ENCODE peak calls at places on chromosome 20, in ten cellular contexts. One of them, this sample, is unnamed.

GRCh38 chr20:49324306-49324705 is 46.4 kb upstream of the ZNFX1 start:
- DNase-seq in NCI-H2227 treated with DMSO at 0.1 percent for 48 hours: no peak
- DNase-seq in ACHN: no peak
- DNase-seq in activated naive CD4-positive, alpha-beta T cell treated with Interleukin-2 at 50 U/mL for 16 hours: no peak
- DNase-seq in Calu3: no peak
- DNase-seq in endothelial cell: no peak
- DNase-seq in GM12865: no peak
- DNase-seq in dermis microvascular lymphatic vessel endothelial cell: no peak
- DNase-seq in NCI-H748 treated with DMSO at 0.1 percent for 48 hours: no peak
- DNase-seq in caudate nucleus: no peak
- DNase-seq in this sample: no peak

GRCh38 chr20:57260959-57261357 is 5.5 kb downstream of the BMP7 start:
- DNase-seq in caudate nucleus: no peak
- DNase-seq in dermis microvascular lymphatic vessel endothelial cell: no peak
- DNase-seq in ACHN: no peak
- DNase-seq in Calu3: no peak
- DNase-seq in NCI-H2227 treated with DMSO at 0.1 percent for 48 hours: no peak
- DNase-seq in endothelial cell: no peak
- DNase-seq in GM12865: no peak
- DNase-seq in activated naive CD4-positive, alpha-beta T cell treated with Interleukin-2 at 50 U/mL for 16 hours: no peak
- DNase-seq in NCI-H748 treated with DMSO at 0.1 percent for 48 hours: no peak
- DNase-seq in this sample: no peak

GRCh38 chr20:33803921-33804337 is 7.2 kb upstream of the CHMP4B start:
- DNase-seq in NCI-H748 treated with DMSO at 0.1 percent for 48 hours: no peak
- DNase-seq in NCI-H2227 treated with DMSO at 0.1 percent for 48 hours: no peak
- DNase-seq in caudate nucleus: no peak
- DNase-seq in ACHN: peak
- DNase-seq in activated naive CD4-positive, alpha-beta T cell treated with Interleukin-2 at 50 U/mL for 16 hours: no peak
- DNase-seq in endothelial cell: no peak
- DNase-seq in dermis microvascular lymphatic vessel endothelial cell: no peak
- DNase-seq in Calu3: no peak
- DNase-seq in GM12865: no peak
- DNase-seq in this sample: no peak

GRCh38 chr20:24943731-24944130 is 5.3 kb upstream of the CST7 start:
- DNase-seq in ACHN: no peak
- DNase-seq in activated naive CD4-positive, alpha-beta T cell treated with Interleukin-2 at 50 U/mL for 16 hours: no peak
- DNase-seq in caudate nucleus: no peak
- DNase-seq in endothelial cell: no peak
- DNase-seq in GM12865: no peak
- DNase-seq in NCI-H748 treated with DMSO at 0.1 percent for 48 hours: no peak
- DNase-seq in Calu3: no peak
- DNase-seq in dermis microvascular lymphatic vessel endothelial cell: no peak
- DNase-seq in NCI-H2227 treated with DMSO at 0.1 percent for 48 hours: no peak
- DNase-seq in this sample: no peak

GRCh38 chr20:33568378-33569289 is 78.7 kb downstream of the CBFA2T2 start:
- DNase-seq in GM12865: no peak
- DNase-seq in activated naive CD4-positive, alpha-beta T cell treated with Interleukin-2 at 50 U/mL for 16 hours: no peak
- DNase-seq in Calu3: no peak
- DNase-seq in dermis microvascular lymphatic vessel endothelial cell: peak
- DNase-seq in NCI-H2227 treated with DMSO at 0.1 percent for 48 hours: peak
- DNase-seq in endothelial cell: peak
- DNase-seq in caudate nucleus: peak
- DNase-seq in NCI-H748 treated with DMSO at 0.1 percent for 48 hours: peak
- DNase-seq in ACHN: no peak
- DNase-seq in this sample: no peak

GRCh38 chr20:40945754-40946451 is 82.7 kb upstream of the TOP1 start:
- DNase-seq in activated naive CD4-positive, alpha-beta T cell treated with Interleukin-2 at 50 U/mL for 16 hours: no peak
- DNase-seq in Calu3: peak
- DNase-seq in endothelial cell: peak
- DNase-seq in NCI-H2227 treated with DMSO at 0.1 percent for 48 hours: peak
- DNase-seq in ACHN: peak
- DNase-seq in GM12865: peak
- DNase-seq in dermis microvascular lymphatic vessel endothelial cell: no peak
- DNase-seq in caudate nucleus: peak
- DNase-seq in NCI-H748 treated with DMSO at 0.1 percent for 48 hours: peak
- DNase-seq in this sample: no peak

GRCh38 chr20:21027569-21027968 is 78.6 kb downstream of the LINC00237 start:
- DNase-seq in NCI-H2227 treated with DMSO at 0.1 percent for 48 hours: no peak
- DNase-seq in Calu3: no peak
- DNase-seq in ACHN: peak
- DNase-seq in caudate nucleus: no peak
- DNase-seq in NCI-H748 treated with DMSO at 0.1 percent for 48 hours: no peak
- DNase-seq in GM12865: no peak
- DNase-seq in endothelial cell: peak
- DNase-seq in dermis microvascular lymphatic vessel endothelial cell: no peak
- DNase-seq in activated naive CD4-positive, alpha-beta T cell treated with Interleukin-2 at 50 U/mL for 16 hours: no peak
- DNase-seq in this sample: no peak

GRCh38 chr20:37360515-37361115 is 14.7 kb downstream of the SRC start:
- DNase-seq in dermis microvascular lymphatic vessel endothelial cell: no peak
- DNase-seq in ACHN: no peak
- DNase-seq in endothelial cell: no peak
- DNase-seq in activated naive CD4-positive, alpha-beta T cell treated with Interleukin-2 at 50 U/mL for 16 hours: no peak
- DNase-seq in NCI-H2227 treated with DMSO at 0.1 percent for 48 hours: no peak
- DNase-seq in caudate nucleus: no peak
- DNase-seq in GM12865: no peak
- DNase-seq in Calu3: no peak
- DNase-seq in NCI-H748 treated with DMSO at 0.1 percent for 48 hours: no peak
- DNase-seq in this sample: no peak

GRCh38 chr20:35462351-35462750 is 7.0 kb downstream of the CEP250 start:
- DNase-seq in NCI-H2227 treated with DMSO at 0.1 percent for 48 hours: no peak
- DNase-seq in dermis microvascular lymphatic vessel endothelial cell: no peak
- DNase-seq in NCI-H748 treated with DMSO at 0.1 percent for 48 hours: no peak
- DNase-seq in GM12865: no peak
- DNase-seq in Calu3: no peak
- DNase-seq in ACHN: no peak
- DNase-seq in caudate nucleus: no peak
- DNase-seq in endothelial cell: no peak
- DNase-seq in activated naive CD4-positive, alpha-beta T cell treated with Interleukin-2 at 50 U/mL for 16 hours: no peak
- DNase-seq in this sample: no peak

GRCh38 chr20:49561806-49562205 is 6.1 kb downstream of the PTGIS start:
- DNase-seq in Calu3: no peak
- DNase-seq in caudate nucleus: no peak
- DNase-seq in activated naive CD4-positive, alpha-beta T cell treated with Interleukin-2 at 50 U/mL for 16 hours: no peak
- DNase-seq in ACHN: no peak
- DNase-seq in NCI-H748 treated with DMSO at 0.1 percent for 48 hours: no peak
- DNase-seq in dermis microvascular lymphatic vessel endothelial cell: no peak
- DNase-seq in GM12865: no peak
- DNase-seq in NCI-H2227 treated with DMSO at 0.1 percent for 48 hours: no peak
- DNase-seq in endothelial cell: no peak
- DNase-seq in this sample: no peak